ENCODE peak calls at places on chromosome 5, in six cellular contexts. V is HepG2, H is GM12891, Y is K562, Q is GM12878, E is H1. C is an unnamed sample.

GRCh38 chr5:20023686-20024085 is 35.7 kb upstream of the CDH18 start:
- DNase-seq in V (no peak), H (no peak), Y (no peak), Q (no peak), E (no peak), C (no peak)

GRCh38 chr5:78746990-78747389 is 98.4 kb upstream of the LHFPL2 start:
- DNase-seq in V (no peak), H (no peak), Y (no peak), Q (no peak), E (peak; percentile 56), C (no peak)

GRCh38 chr5:147098233-147098790 is 136.5 kb upstream of the STK32A start:
- DNase-seq in V (peak; percentile 33), H (no peak), Y (no peak), Q (no peak), E (peak; percentile 67), C (no peak)

GRCh38 chr5:123098767-123099513 is 9.9 kb downstream of the PRDM6 start:
- DNase-seq in V (no peak), H (no peak), Y (no peak), Q (no peak), E (no peak), C (no peak)

GRCh38 chr5:96691503-96692303 is 29.5 kb downstream of the CAST start:
- DNase-seq in V (peak; percentile 42), H (no peak), Y (no peak), Q (no peak), E (no peak), C (no peak)

GRCh38 chr5:179803651-179804598 is 2.7 kb downstream of the MGAT4B start:
- DNase-seq in V (peak; percentile 44), H (no peak), Y (peak; percentile 44), Q (no peak), E (peak; percentile 44), C (no peak)

GRCh38 chr5:53376853-53377252 is 103.6 kb upstream of the FST start:
- DNase-seq in V (no peak), H (no peak), Y (no peak), Q (no peak), E (no peak), C (no peak)

GRCh38 chr5:72154076-72154756 is 46.9 kb downstream of the MAP1B start:
- DNase-seq in V (no peak), H (no peak), Y (no peak), Q (no peak), E (no peak), C (no peak)

GRCh38 chr5:7671420-7671819 is 179.5 kb downstream of the CFAP90 start:
- DNase-seq in V (no peak), H (no peak), Y (no peak), Q (no peak), E (no peak), C (no peak)

GRCh38 chr5:142544946-142545652 is 140.8 kb downstream of the FGF1 start:
- DNase-seq in V (no peak), H (no peak), Y (no peak), Q (no peak), E (no peak), C (no peak)

GRCh38 chr5:135660826-135661555 is 82.2 kb upstream of the CXCL14 start:
- DNase-seq in V (no peak), H (no peak), Y (no peak), Q (no peak), E (no peak), C (no peak)

GRCh38 chr5:55986931-55987330 is 7.8 kb downstream of the IL6ST start:
- DNase-seq in V (no peak), H (no peak), Y (no peak), Q (no peak), E (no peak), C (no peak)

GRCh38 chr5:65262590-65263189 is 219.0 kb downstream of the ADAMTS6 start:
- DNase-seq in V (no peak), H (no peak), Y (no peak), Q (no peak), E (no peak), C (no peak)

GRCh38 chr5:218457-219289 is 553 bp downstream of the SDHA start:
- DNase-seq in V (peak; percentile 24), H (no peak), Y (peak; percentile 67), Q (no peak), E (no peak), C (no peak)

GRCh38 chr5:86968311-86968753 is 299.4 kb upstream of the RASA1 start:
- DNase-seq in V (peak; percentile 20), H (no peak), Y (no peak), Q (no peak), E (no peak), C (no peak)

GRCh38 chr5:136063778-136064465 is 35.1 kb downstream of the TGFBI start:
- DNase-seq in V (no peak), H (no peak), Y (no peak), Q (no peak), E (no peak), C (no peak)

GRCh38 chr5:134935711-134936602 is 31.0 kb downstream of the PCBD2 start:
- DNase-seq in V (no peak), H (no peak), Y (no peak), Q (no peak), E (no peak), C (no peak)

GRCh38 chr5:137215780-137216179 is 283.3 kb downstream of the SPOCK1 start:
- DNase-seq in V (peak; percentile 82), H (no peak), Y (no peak), Q (no peak), E (no peak), C (no peak)

GRCh38 chr5:137216976-137217598 is 282.0 kb downstream of the SPOCK1 start:
- DNase-seq in V (peak; percentile 24), H (no peak), Y (no peak), Q (no peak), E (no peak), C (no peak)

GRCh38 chr5:137218896-137219295 is 280.2 kb downstream of the SPOCK1 start:
- DNase-seq in V (no peak), H (no peak), Y (no peak), Q (no peak), E (no peak), C (no peak)

GRCh38 chr5:137218471-137218870 is 280.7 kb downstream of the SPOCK1 start:
- DNase-seq in V (no peak), H (no peak), Y (no peak), Q (no peak), E (no peak), C (no peak)

DNA sequence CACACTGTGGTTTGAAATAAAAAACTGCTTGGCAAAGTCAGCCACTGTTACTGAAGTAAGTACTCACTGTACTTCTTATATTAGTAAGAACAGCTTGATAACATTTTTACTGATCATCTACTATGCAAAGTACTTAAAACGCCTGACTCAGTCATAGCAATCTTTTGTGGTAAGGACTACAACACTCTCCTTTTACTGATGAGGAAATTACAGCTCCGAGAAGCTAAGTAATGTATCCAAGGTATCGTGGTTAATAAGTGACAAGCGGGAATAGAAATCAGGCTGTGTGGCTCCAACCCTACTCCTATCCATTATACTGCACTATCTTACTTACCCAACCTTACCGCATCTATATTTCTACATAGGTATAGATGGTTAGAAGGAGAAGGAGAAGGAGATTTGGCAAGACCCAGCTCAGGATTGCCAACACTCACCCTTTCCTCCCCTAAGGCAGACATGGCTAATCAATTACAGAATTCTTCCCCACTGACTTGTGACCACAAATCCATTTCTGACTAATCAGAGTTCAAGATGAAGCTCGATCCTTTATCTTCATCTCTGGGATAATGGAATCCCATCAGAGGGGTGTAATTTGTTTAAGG is 281.4 kb downstream of the SPOCK1 start:
- DNase-seq in V (no peak), H (no peak), Y (no peak), Q (no peak), E (no peak), C (no peak)
- TF ChIP-seq TAF1 in V (no peak), H (no peak), Y (no peak), Q (no peak), E (no peak), C (no peak)

GRCh38 chr5:38316544-38317224 is 58.3 kb downstream of the EGFLAM start:
- DNase-seq in V (no peak), H (no peak), Y (no peak), Q (no peak), E (no peak), C (no peak)
- TF ChIP-seq POLR2AphosphoS5 in V (no peak), H (no peak), Y (no peak), Q (no peak), E (no peak), C (no peak)

DNA sequence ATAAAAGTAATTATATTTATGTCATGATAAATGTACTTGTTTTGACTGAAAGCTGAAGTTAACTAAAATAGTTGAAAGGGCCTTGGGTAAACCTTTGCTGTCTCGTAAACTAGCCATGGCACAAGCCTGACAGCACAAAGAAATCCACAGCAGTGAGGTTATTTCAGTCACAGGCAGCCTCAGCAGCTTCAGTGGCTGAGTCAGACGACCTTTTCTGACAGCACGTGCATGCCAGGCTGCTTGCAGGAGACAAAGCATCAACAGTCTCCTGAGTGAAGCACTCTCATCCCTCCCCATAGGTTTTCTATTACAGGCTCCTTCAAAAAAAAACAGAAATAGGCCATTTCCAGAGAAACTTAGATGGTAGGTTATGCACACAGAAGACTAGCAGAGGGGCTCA is 34.6 kb downstream of the OXCT1 start:
- DNase-seq in V (no peak), H (no peak), Y (no peak), Q (no peak), E (no peak), C (no peak)
- TF ChIP-seq POLR2A in V (no peak), H (no peak), Y (no peak), Q (no peak), E (no peak), C (no peak)

DNA sequence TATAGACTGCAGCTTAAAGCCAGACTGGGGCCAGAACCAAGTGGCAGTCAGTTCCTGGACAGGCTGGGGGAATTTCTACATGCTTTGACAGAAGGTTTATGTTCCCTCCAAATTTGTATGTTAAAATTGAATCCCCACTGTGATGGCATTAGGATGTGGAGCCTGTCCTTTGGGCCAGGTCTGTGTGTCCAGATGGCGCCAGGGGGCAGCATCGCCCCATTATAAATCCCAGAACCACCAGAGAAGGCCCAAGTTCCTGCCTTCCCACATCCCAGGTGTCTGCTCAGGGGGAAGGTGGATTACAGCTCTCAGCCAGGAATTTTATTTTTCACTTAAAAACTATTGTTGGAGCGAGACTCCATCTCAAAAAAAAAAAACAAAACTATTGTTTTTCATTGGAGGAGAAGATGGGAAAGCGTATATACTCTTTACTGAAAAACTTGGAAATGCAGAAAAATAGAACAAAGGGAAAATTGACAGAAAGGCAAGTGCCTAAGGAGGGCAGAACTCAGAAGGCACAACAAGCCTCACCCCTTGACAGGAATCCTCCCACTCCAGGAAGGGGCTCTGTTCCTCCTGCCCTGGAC is 5.0 kb downstream of the IL3 start:
- DNase-seq in V (peak; percentile 53), H (peak; percentile 70), Y (peak; percentile 81), Q (peak; percentile 8), E (peak; percentile 83), C (peak; percentile 62)
- TF ChIP-seq TAF1 in V (no peak), H (no peak), Y (no peak), Q (no peak), E (no peak), C (no peak)

DNA sequence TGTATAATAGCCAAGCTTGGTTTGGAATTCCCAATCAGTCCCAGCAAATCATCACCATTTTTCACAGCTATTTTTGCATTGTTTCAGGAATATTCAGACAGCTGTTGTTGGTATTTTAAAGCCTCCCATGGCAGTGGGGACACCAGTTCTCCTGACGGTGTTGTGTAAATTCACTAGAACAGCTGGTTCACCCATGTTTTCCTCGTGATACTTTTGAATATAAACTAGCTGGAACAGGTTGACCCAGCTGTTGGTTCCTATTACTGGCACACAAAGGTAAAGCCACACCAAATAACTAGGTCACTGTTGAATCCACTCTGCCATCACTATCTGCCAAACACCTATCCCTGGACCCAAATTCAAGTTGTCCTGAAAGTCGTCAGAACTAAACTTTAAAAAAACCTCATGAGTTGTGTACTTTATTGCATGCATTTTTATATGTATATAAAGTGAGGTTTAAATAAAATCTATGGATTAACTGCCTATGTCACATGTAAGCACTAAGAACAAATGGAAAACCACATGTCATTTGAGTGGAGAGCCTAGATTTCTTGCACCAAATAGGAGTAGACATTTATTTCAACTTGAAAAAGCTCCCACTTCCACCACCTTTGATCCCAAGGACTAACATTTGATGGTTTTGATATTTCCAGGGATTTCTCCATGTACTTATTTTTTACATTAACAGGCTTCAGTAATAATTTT is 121.9 kb upstream of the PIK3R1 start:
- DNase-seq in V (no peak), H (no peak), Y (no peak), Q (no peak), E (no peak), C (no peak)
- TF ChIP-seq POLR2AphosphoS5 in V (no peak), H (no peak), Y (no peak), Q (no peak), E (no peak), C (no peak)

C was measured in GM12892.